ENCODE peak calls at places on chromosomes 16 and 17, in five cellular contexts. O, A, G, K and B are unnamed samples.

GRCh38 chr16:82432261-82432660 is 194.5 kb upstream of the CDH13 start:
- DNase-seq in A (no peak), O (no peak), K (no peak), G (no peak), B (no peak)

GRCh38 chr16:30063893-30064745 is 1.4 kb upstream of the ALDOA start:
- DNase-seq in A (peak), K (peak), G (peak), O (no peak), B (no peak)

GRCh38 chr16:66714659-66715307 is 18.2 kb upstream of the CMTM4 start:
- DNase-seq in G (peak), K (no peak), A (no peak), O (no peak), B (peak)

GRCh38 chr16:20910781-20911321 is 10.3 kb downstream of the LYRM1 start:
- DNase-seq in O (peak), K (peak), A (no peak), G (no peak), B (no peak)

GRCh38 chr17:7438050-7438614 is 1.2 kb upstream of the FGF11 start:
- DNase-seq in O (no peak), A (peak), K (peak), G (peak), B (no peak)

GRCh38 chr17:49738456-49739163 is 25.3 kb downstream of the FAM117A start:
- DNase-seq in G (no peak), O (no peak), K (no peak), A (peak), B (no peak)

GRCh38 chr16:22787456-22788189 is 26.3 kb upstream of the HS3ST2 start:
- DNase-seq in O (peak), K (no peak), G (peak), A (no peak), B (peak)

GRCh38 chr17:55730380-55730779 is 7.7 kb upstream of the TMEM100 start:
- DNase-seq in G (no peak), O (no peak), K (no peak), A (no peak), B (no peak)

GRCh38 chr16:275041-275621 is 613 bp downstream of the RGS11 start:
- DNase-seq in O (no peak), K (no peak), A (no peak), G (no peak), B (no peak)

GRCh38 chr16:89712476-89712805 is 8.3 kb downstream of the VPS9D1 start:
- DNase-seq in O (no peak), K (peak), A (no peak), G (no peak), B (no peak)

GRCh38 chr17:42675984-42676423 is 790 bp downstream of the PLEKHH3 start:
- DNase-seq in A (peak), K (peak), G (peak), O (no peak), B (no peak)

GRCh38 chr16:58515125-58515870 is at the start of gene SETD6:
- DNase-seq in K (peak), O (peak), A (peak), G (peak), B (peak)

GRCh38 chr16:533391-534088 is 6.0 kb downstream of the CAPN15 start:
- DNase-seq in A (no peak), K (no peak), G (peak), O (no peak), B (no peak)

GRCh38 chr16:61676740-61677139 is 359.5 kb downstream of the CDH8 start:
- DNase-seq in K (no peak), A (no peak), G (no peak), O (no peak), B (no peak)

GRCh38 chr17:9924735-9925191 is 19.7 kb upstream of the RCVRN start:
- DNase-seq in K (peak), G (no peak), O (no peak), A (no peak), B (no peak)

GRCh38 chr16:6081320-6081976 is 983.9 kb upstream of the EEF2KMT start:
- DNase-seq in O (no peak), A (no peak), G (peak), K (no peak), B (no peak)

GRCh38 chr17:38560503-38561318 is 45.0 kb downstream of the SRCIN1 start:
- DNase-seq in O (no peak), G (no peak), K (peak), A (no peak), B (no peak)

GRCh38 chr16:64882385-64882784 is 239.5 kb downstream of the CDH11 start:
- DNase-seq in O (peak), K (no peak), A (no peak), G (no peak), B (no peak)

GRCh38 chr17:5883775-5884665 is 186.2 kb upstream of the WSCD1 start:
- DNase-seq in K (peak), A (no peak), G (no peak), O (peak), B (no peak)

GRCh38 chr16:25419681-25420080 is 162.0 kb upstream of the ZKSCAN2 start:
- DNase-seq in A (no peak), G (no peak), O (no peak), K (no peak), B (no peak)

GRCh38 chr17:732788-733720 is 658 bp downstream of the TLCD3A start:
- DNase-seq in A (peak), O (no peak), G (peak), K (peak), B (no peak)

GRCh38 chr17:37818689-37819088 is 73.8 kb upstream of the HNF1B start:
- DNase-seq in K (no peak), G (peak), O (no peak), A (no peak), B (peak)

GRCh38 chr16:65497571-65497970 is 375.7 kb upstream of the CDH11 start:
- DNase-seq in K (no peak), O (no peak), G (no peak), A (no peak), B (no peak)